ENCODE peak calls at places on chromosomes 11 and 22, in five cellular contexts. G is GM12865, N is right lobe of liver, E is Calu3, F is nephron progenitor cell. C is an unnamed sample.

GRCh38 chr11:14973621-14974020 is 1.5 kb upstream of the CALCA start:
- DNase-seq in G (peak; percentile 41), N (peak; percentile 35), E (peak; percentile 19), F (peak; percentile 61), C (no peak)

GRCh38 chr22:30260682-30261081 is 6.0 kb downstream of the OSM start:
- DNase-seq in G (no peak), N (no peak), E (no peak), F (no peak), C (no peak)

GRCh38 chr22:19763141-19764049 is 2.8 kb downstream of the TBX1 start:
- DNase-seq in G (no peak), N (no peak), E (no peak), F (no peak), C (no peak)

GRCh38 chr11:59263225-59263894 is 50.6 kb upstream of the MPEG1 start:
- DNase-seq in G (peak; percentile 50), N (peak; percentile 67), E (peak; percentile 80), F (peak; percentile 12), C (peak; percentile 60)

GRCh38 chr11:13963949-13964770 is 1.6 kb downstream of the SPON1 start:
- DNase-seq in G (no peak), N (peak; percentile 18), E (peak; percentile 14), F (peak; percentile 64), C (peak; percentile 76)

GRCh38 chr22:48153726-48154125 is 1391.3 kb downstream of the TBC1D22A start:
- DNase-seq in G (no peak), N (no peak), E (no peak), F (no peak), C (peak; percentile 76)

GRCh38 chr11:117334896-117335295 is 7.2 kb downstream of the CEP164 start:
- DNase-seq in G (no peak), N (no peak), E (no peak), F (no peak), C (no peak)

GRCh38 chr11:47234669-47235075 is 13.9 kb downstream of the ACP2 start:
- DNase-seq in G (no peak), N (peak; percentile 75), E (no peak), F (no peak), C (no peak)

GRCh38 chr22:50699001-50699753 is 26.6 kb downstream of the SHANK3 start:
- DNase-seq in G (no peak), N (peak; percentile 35), E (no peak), F (no peak), C (no peak)

GRCh38 chr22:29095459-29095858 is 22.6 kb downstream of the KREMEN1 start:
- DNase-seq in G (no peak), N (no peak), E (no peak), F (no peak), C (no peak)

GRCh38 chr11:130388607-130389205 is 39.7 kb downstream of the ADAMTS8 start:
- DNase-seq in G (peak; percentile 8), N (no peak), E (no peak), F (no peak), C (no peak)

DNA sequence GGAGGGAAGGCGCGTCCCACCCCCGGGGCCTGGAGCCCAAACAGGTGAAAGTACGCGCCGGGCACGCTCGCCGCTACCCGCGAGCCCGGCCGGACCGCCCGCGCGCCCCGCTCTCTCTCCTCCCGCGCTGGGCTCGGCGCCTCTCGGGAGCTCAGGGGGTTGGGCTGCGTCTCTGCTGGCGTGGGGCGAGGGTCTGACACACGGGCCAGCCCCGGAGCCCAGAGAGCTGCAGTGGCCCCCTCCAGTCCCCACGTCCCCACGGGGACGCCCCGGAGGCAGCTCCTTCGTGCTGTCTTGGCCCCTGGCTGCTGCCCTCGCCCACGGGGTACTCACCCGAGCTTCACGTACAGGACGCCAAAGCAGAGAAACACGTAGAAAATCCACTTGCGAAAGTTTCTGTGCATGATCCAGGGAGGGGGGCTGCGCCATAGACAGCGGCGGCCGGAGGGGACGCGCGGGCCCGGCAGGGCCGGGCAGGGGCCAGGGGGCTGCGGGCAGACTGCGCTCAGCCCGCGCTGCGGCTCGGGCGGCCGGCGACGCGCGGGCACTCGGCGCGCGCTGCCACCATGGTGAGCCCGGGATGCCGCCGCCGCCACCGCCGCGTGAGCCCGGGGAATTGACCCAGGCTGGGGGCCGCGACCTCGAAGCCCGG is 485 bp downstream of the WNT7B start:
- DNase-seq in G (no peak), N (no peak), E (peak; percentile 29), F (peak; percentile 45), C (no peak)
- TF ChIP-seq CTCF in G (no peak), N (no peak), E (no peak), F (no peak), C (no peak)

GRCh38 chr22:38981659-38982007 is 514 bp upstream of the APOBEC3B start:
- DNase-seq in G (peak; percentile 11), N (no peak), E (no peak), F (no peak), C (no peak)

GRCh38 chr22:38984224-38984623 is 2.1 kb downstream of the APOBEC3B start:
- DNase-seq in G (peak; percentile 48), N (no peak), E (no peak), F (no peak), C (no peak)

GRCh38 chr22:38986629-38987028 is 4.5 kb downstream of the APOBEC3B start:
- DNase-seq in G (no peak), N (no peak), E (no peak), F (no peak), C (no peak)

GRCh38 chr22:38982008-38982927 is at the start of gene APOBEC3B:
- DNase-seq in G (peak; percentile 96), N (peak; percentile 66), E (peak; percentile 90), F (peak; percentile 52), C (peak; percentile 95)

GRCh38 chr22:38981005-38981658 is 1.0 kb upstream of the APOBEC3B start:
- DNase-seq in G (peak; percentile 39), N (no peak), E (peak; percentile 70), F (peak; percentile 33), C (peak; percentile 55)
- TF ChIP-seq CTCF in G (peak; percentile 32), N (no peak), E (peak; percentile 45), F (peak; percentile 28), C (peak; percentile 29)

GRCh38 chr11:32279672-32280071 is 155.7 kb downstream of the WT1 start:
- DNase-seq in G (no peak), N (no peak), E (no peak), F (peak; percentile 12), C (no peak)
- TF ChIP-seq CTCF in G (no peak), N (no peak), E (no peak), F (peak; percentile 28), C (no peak)

GRCh38 chr22:37500745-37501144 is 14.6 kb upstream of the MFNG start:
- DNase-seq in G (no peak), N (no peak), E (no peak), F (no peak), C (no peak)

GRCh38 chr22:37499006-37499707 is 13.0 kb upstream of the MFNG start:
- DNase-seq in G (no peak), N (no peak), E (no peak), F (no peak), C (no peak)

GRCh38 chr22:37499789-37500188 is 13.6 kb upstream of the MFNG start:
- DNase-seq in G (no peak), N (no peak), E (no peak), F (no peak), C (no peak)

GRCh38 chr22:37496651-37497599 is 10.7 kb upstream of the MFNG start:
- DNase-seq in G (no peak), N (no peak), E (no peak), F (no peak), C (no peak)

GRCh38 chr22:37498289-37498909 is 12.2 kb upstream of the MFNG start:
- DNase-seq in G (peak; percentile 78), N (no peak), E (peak; percentile 71), F (peak; percentile 75), C (peak; percentile 77)
- TF ChIP-seq CTCF in G (peak; percentile 82), N (peak; percentile 51), E (peak; percentile 57), F (peak; percentile 67), C (peak; percentile 76)

GRCh38 chr11:120573756-120574354 is 62.3 kb downstream of the GRIK4 start:
- DNase-seq in G (no peak), N (no peak), E (no peak), F (no peak), C (no peak)

GRCh38 chr11:120568572-120569307 is 57.2 kb downstream of the GRIK4 start:
- DNase-seq in G (no peak), N (no peak), E (no peak), F (no peak), C (no peak)

GRCh38 chr11:120566176-120566575 is 54.6 kb downstream of the GRIK4 start:
- DNase-seq in G (no peak), N (no peak), E (peak; percentile 37), F (no peak), C (no peak)

GRCh38 chr11:120571476-120571875 is 59.9 kb downstream of the GRIK4 start:
- DNase-seq in G (no peak), N (no peak), E (no peak), F (no peak), C (no peak)

DNA sequence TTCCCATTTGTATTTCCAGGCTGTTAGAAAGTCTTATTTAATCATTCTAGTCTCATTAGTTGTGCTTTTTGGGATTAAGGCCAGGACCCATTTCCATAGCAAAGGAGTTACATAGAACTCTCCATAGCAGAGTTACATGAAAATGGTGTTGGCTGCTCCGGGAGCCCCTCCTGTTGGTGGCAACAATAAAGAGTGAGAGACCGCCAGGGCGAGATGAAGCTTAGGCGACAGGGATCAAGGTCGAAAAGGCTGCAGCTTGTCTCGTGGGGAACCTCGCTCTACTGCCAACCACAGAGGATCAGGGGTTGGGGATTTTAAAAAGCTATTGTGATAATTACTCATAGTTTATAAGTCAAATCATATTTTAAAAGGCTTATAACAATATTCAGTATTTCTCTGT is 58.4 kb downstream of the GRIK4 start:
- DNase-seq in G (no peak), N (no peak), E (no peak), F (no peak), C (no peak)
- TF ChIP-seq CTCF in G (no peak), N (no peak), E (no peak), F (no peak), C (no peak)

DNA sequence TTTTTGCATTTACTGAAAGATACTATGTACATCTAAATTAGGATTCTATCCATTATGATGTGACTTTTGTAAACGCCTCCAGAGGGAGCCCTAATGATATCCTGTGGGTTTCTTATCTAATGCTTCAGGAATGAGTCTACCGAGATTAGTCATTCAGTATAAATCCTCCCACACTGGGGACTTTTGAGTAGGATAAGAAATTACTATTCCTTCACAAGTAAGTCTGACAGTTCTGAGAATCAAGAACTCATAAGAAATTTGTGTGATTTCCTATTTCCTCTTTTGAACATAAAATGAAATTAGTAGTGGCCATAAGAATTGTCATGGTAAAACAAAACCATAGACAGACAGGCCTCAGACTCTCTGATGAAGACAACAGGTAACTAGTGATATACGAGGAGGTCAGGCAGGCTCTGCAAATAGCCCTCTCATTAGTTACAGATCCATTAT is 10.0 kb upstream of the OR5M1 start:
- DNase-seq in G (peak; percentile 56), N (no peak), E (peak; percentile 51), F (no peak), C (peak; percentile 27)
- TF ChIP-seq CTCF in G (peak; percentile 30), N (peak; percentile 37), E (peak; percentile 45), F (peak; percentile 47), C (peak; percentile 42)

C was measured in colonic mucosa.